ENCODE peak calls at places on chromosomes 7 and 10, in ten cellular contexts. M is heart right ventricle, C is astrocyte, J is T-helper 1 cell, U is NCI-H2107, I is NCI-H226, A is NCI-H345, B is NCI-H69, V is activated T-cell treated with anti-CD3 and anti-CD28 coated beads for 1 hour, D is NCI-H748 treated with DMSO at 0.1 percent for 48 hours. L is an unnamed sample.

GRCh38 chr7:142556745-142557144 is 192.5 kb upstream of the PRSS1 start:
- DNase-seq in M (peak; percentile 14), C (peak; percentile 98), J (no peak), U (no peak), I (peak; percentile 97), A (no peak), B (no peak), V (no peak), D (no peak), L (peak; percentile 91)

GRCh38 chr7:131226116-131226562 is 101.5 kb upstream of the MKLN1 start:
- DNase-seq in M (no peak), C (no peak), J (no peak), U (peak; percentile 55), I (no peak), A (no peak), B (peak; percentile 36), V (no peak), D (no peak), L (no peak)

GRCh38 chr10:44300666-44301649 is 83.9 kb downstream of the CXCL12 start:
- DNase-seq in M (no peak), C (peak; percentile 100), J (no peak), U (no peak), I (peak; percentile 63), A (no peak), B (no peak), V (no peak), D (no peak), L (peak; percentile 98)

GRCh38 chr7:107995184-107996071 is 7.5 kb downstream of the LAMB1 start:
- DNase-seq in M (no peak), C (peak; percentile 91), J (no peak), U (no peak), I (peak; percentile 72), A (no peak), B (peak; percentile 95), V (no peak), D (peak; percentile 47), L (no peak)

GRCh38 chr7:2726316-2727018 is 38.5 kb downstream of the AMZ1 start:
- DNase-seq in M (no peak), C (no peak), J (no peak), U (no peak), I (no peak), A (no peak), B (no peak), V (no peak), D (no peak), L (no peak)

GRCh38 chr7:16891338-16891737 is 9.6 kb upstream of the AGR3 start:
- DNase-seq in M (no peak), C (peak; percentile 31), J (no peak), U (peak; percentile 40), I (peak; percentile 33), A (peak; percentile 77), B (peak; percentile 95), V (peak; percentile 2), D (peak; percentile 19), L (no peak)

GRCh38 chr7:34208878-34209621 is 303.7 kb downstream of the BMPER start:
- DNase-seq in M (no peak), C (no peak), J (no peak), U (no peak), I (no peak), A (no peak), B (no peak), V (no peak), D (no peak), L (no peak)

GRCh38 chr7:27364344-27364758 is 121.7 kb downstream of the EVX1 start:
- DNase-seq in M (peak; percentile 52), C (peak; percentile 34), J (no peak), U (no peak), I (peak; percentile 58), A (no peak), B (no peak), V (no peak), D (no peak), L (peak; percentile 2)

GRCh38 chr7:37341033-37341630 is 107.5 kb downstream of the ELMO1 start:
- DNase-seq in M (no peak), C (no peak), J (no peak), U (no peak), I (no peak), A (no peak), B (no peak), V (no peak), D (no peak), L (no peak)

GRCh38 chr7:8065356-8065813 is 96.8 kb downstream of the GLCCI1 start:
- DNase-seq in M (no peak), C (peak; percentile 98), J (no peak), U (no peak), I (peak; percentile 99), A (no peak), B (no peak), V (no peak), D (no peak), L (peak; percentile 87)

GRCh38 chr10:10208156-10208555 is 809.5 kb upstream of the CELF2 start:
- DNase-seq in M (no peak), C (no peak), J (no peak), U (no peak), I (peak; percentile 68), A (no peak), B (no peak), V (no peak), D (no peak), L (no peak)

GRCh38 chr7:90167361-90167760 is 13.1 kb downstream of the STEAP1 start:
- DNase-seq in M (no peak), C (no peak), J (no peak), U (no peak), I (no peak), A (no peak), B (no peak), V (no peak), D (no peak), L (no peak)

GRCh38 chr10:88946965-88947590 is 5.5 kb downstream of the ACTA2 start:
- DNase-seq in M (no peak), C (peak; percentile 42), J (no peak), U (no peak), I (no peak), A (no peak), B (no peak), V (no peak), D (no peak), L (no peak)

GRCh38 chr10:76115131-76115470 is 683.7 kb downstream of the LRMDA start:
- DNase-seq in M (no peak), C (no peak), J (no peak), U (no peak), I (no peak), A (no peak), B (no peak), V (no peak), D (no peak), L (no peak)

GRCh38 chr10:120981601-120982381 is 130.6 kb downstream of the WDR11 start:
- DNase-seq in M (no peak), C (no peak), J (no peak), U (no peak), I (no peak), A (no peak), B (peak; percentile 5), V (no peak), D (no peak), L (no peak)

GRCh38 chr10:49359349-49360231 is 36.3 kb downstream of the DRGX start:
- DNase-seq in M (peak; percentile 38), C (no peak), J (no peak), U (no peak), I (no peak), A (peak; percentile 46), B (peak; percentile 94), V (no peak), D (no peak), L (no peak)

GRCh38 chr10:97434557-97434956 is 8.6 kb downstream of the PGAM1 start:
- DNase-seq in M (no peak), C (no peak), J (no peak), U (no peak), I (no peak), A (no peak), B (no peak), V (no peak), D (no peak), L (no peak)

GRCh38 chr10:110865184-110865803 is 6.4 kb upstream of the PDCD4 start:
- DNase-seq in M (no peak), C (peak; percentile 62), J (no peak), U (no peak), I (peak; percentile 78), A (no peak), B (no peak), V (no peak), D (no peak), L (no peak)

GRCh38 chr7:116955801-116956514 is 2.7 kb downstream of the ST7 start:
- DNase-seq in M (no peak), C (peak; percentile 41), J (no peak), U (no peak), I (no peak), A (no peak), B (no peak), V (no peak), D (no peak), L (no peak)

GRCh38 chr10:14282271-14282670 is 48.5 kb downstream of the FRMD4A start:
- DNase-seq in M (no peak), C (peak; percentile 56), J (no peak), U (no peak), I (peak; percentile 83), A (no peak), B (no peak), V (no peak), D (no peak), L (no peak)

GRCh38 chr7:117068511-117069155 is 115.3 kb downstream of the ST7 start:
- DNase-seq in M (no peak), C (no peak), J (no peak), U (peak; percentile 66), I (no peak), A (peak; percentile 51), B (peak; percentile 89), V (no peak), D (no peak), L (no peak)

GRCh38 chr10:117541909-117542705 is 439 bp upstream of the EMX2 start:
- DNase-seq in M (no peak), C (peak; percentile 23), J (no peak), U (no peak), I (no peak), A (peak; percentile 7), B (peak; percentile 97), V (no peak), D (no peak), L (peak; percentile 93)

GRCh38 chr7:141697211-141697871 is 4.6 kb downstream of the DENND11 start:
- DNase-seq in M (no peak), C (peak; percentile 79), J (no peak), U (no peak), I (peak; percentile 68), A (no peak), B (peak; percentile 67), V (no peak), D (no peak), L (no peak)

GRCh38 chr7:74355091-74355490 is 65.9 kb downstream of the CLIP2 start:
- DNase-seq in M (no peak), C (peak; percentile 77), J (no peak), U (no peak), I (peak; percentile 82), A (peak; percentile 29), B (peak; percentile 58), V (no peak), D (no peak), L (no peak)

GRCh38 chr7:28315565-28316420 is 96.5 kb upstream of the CREB5 start:
- DNase-seq in M (no peak), C (peak; percentile 65), J (no peak), U (no peak), I (no peak), A (no peak), B (peak; percentile 46), V (no peak), D (no peak), L (peak; percentile 21)

GRCh38 chr10:42753507-42754154 is 29.0 kb upstream of the BMS1 start:
- DNase-seq in M (no peak), C (no peak), J (no peak), U (no peak), I (no peak), A (no peak), B (peak; percentile 16), V (no peak), D (no peak), L (no peak)

GRCh38 chr10:23197416-23197861 is 5.3 kb downstream of the PTF1A start:
- DNase-seq in M (no peak), C (no peak), J (no peak), U (peak; percentile 20), I (no peak), A (no peak), B (no peak), V (no peak), D (peak; percentile 7), L (no peak)

L was measured in AG04449.